ENCODE peak calls at places on chromosomes 13 and 19, in nine cellular contexts. U is heart right ventricle; S is esophagus squamous epithelium; X is GM23338; L is tibial nerve; Z is ascending aorta; R is IMR-90; O is WERI-Rb-1; K is effector memory CD4-positive, alpha-beta T cell. N is an unnamed sample.

GRCh38 chr19:17311455-17312248 is 2.3 kb downstream of the DDA1 start:
- DNase-seq in S (no peak), R (peak; percentile 79), X (no peak), K (no peak), U (no peak), O (no peak), L (no peak), Z (no peak), N (no peak)

GRCh38 chr13:54884645-54885044 is 1856.0 kb downstream of the OLFM4 start:
- DNase-seq in L (no peak), R (no peak), X (no peak), K (no peak), O (no peak), Z (no peak), U (no peak), S (no peak), N (no peak)

GRCh38 chr19:43809762-43810696 is 7.8 kb upstream of the LYPD5 start:
- DNase-seq in U (no peak), R (peak; percentile 74), K (no peak), O (no peak), L (no peak), X (peak; percentile 81), Z (no peak), S (no peak), N (no peak)

GRCh38 chr13:110106726-110107125 is 200.2 kb downstream of the COL4A1 start:
- DNase-seq in O (no peak), L (peak; percentile 2), U (peak; percentile 57), S (no peak), Z (no peak), R (no peak), K (no peak), X (no peak), N (no peak)

GRCh38 chr19:15432018-15432494 is 13.3 kb upstream of the AKAP8L start:
- DNase-seq in O (no peak), S (no peak), U (no peak), L (no peak), K (no peak), Z (no peak), X (peak; percentile 41), R (no peak), N (no peak)

GRCh38 chr13:57123660-57124059 is 17.1 kb upstream of the PRR20A start:
- DNase-seq in S (no peak), K (no peak), R (no peak), L (peak; percentile 7), U (peak; percentile 73), O (no peak), Z (peak; percentile 81), X (no peak), N (no peak)

GRCh38 chr19:15199652-15200574 is 882 bp downstream of the NOTCH3 start:
- DNase-seq in K (no peak), L (no peak), U (no peak), Z (no peak), S (no peak), X (peak; percentile 91), O (peak; percentile 47), R (peak; percentile 16), N (no peak)

GRCh38 chr19:12786149-12786870 is 5.0 kb upstream of the JUNB start:
- DNase-seq in U (peak; percentile 72), O (no peak), S (peak; percentile 50), X (no peak), Z (peak; percentile 89), K (no peak), L (no peak), R (no peak), N (peak; percentile 97)

GRCh38 chr19:38915329-38916321 is 3.6 kb upstream of the CCER2 start:
- DNase-seq in S (no peak), K (no peak), U (no peak), Z (no peak), X (no peak), L (no peak), O (no peak), R (no peak), N (no peak)

GRCh38 chr19:47195462-47195861 is 35.5 kb downstream of the BBC3 start:
- DNase-seq in Z (no peak), L (no peak), U (no peak), S (no peak), O (no peak), R (no peak), X (no peak), K (no peak), N (no peak)

GRCh38 chr13:64817721-64818120 is 2412.4 kb downstream of the PCDH9 start:
- DNase-seq in R (peak; percentile 36), Z (no peak), K (no peak), U (no peak), S (no peak), X (no peak), O (no peak), L (no peak), N (no peak)

GRCh38 chr19:15292847-15293582 is 39.3 kb downstream of the BRD4 start:
- DNase-seq in K (no peak), L (no peak), Z (no peak), R (no peak), O (no peak), U (peak; percentile 35), X (no peak), S (no peak), N (no peak)

GRCh38 chr19:6811906-6812305 is 39.4 kb downstream of the VAV1 start:
- DNase-seq in Z (no peak), S (no peak), R (peak; percentile 39), K (no peak), U (no peak), O (peak; percentile 19), L (no peak), X (peak; percentile 66), N (no peak)

GRCh38 chr19:17292301-17293074 is 10.7 kb downstream of the ABHD8 start:
- DNase-seq in O (peak; percentile 48), R (peak; percentile 82), X (peak; percentile 93), L (peak; percentile 75), K (peak; percentile 59), Z (peak; percentile 86), S (no peak), U (peak; percentile 73), N (peak; percentile 81)

GRCh38 chr13:70178346-70178745 is 70.1 kb upstream of the KLHL1 start:
- DNase-seq in O (no peak), R (no peak), L (no peak), K (no peak), S (no peak), Z (no peak), U (no peak), X (no peak), N (no peak)

GRCh38 chr13:70188567-70188966 is 80.3 kb upstream of the KLHL1 start:
- DNase-seq in R (no peak), S (no peak), O (no peak), X (no peak), K (no peak), L (no peak), Z (no peak), U (no peak), N (no peak)

GRCh38 chr13:70183041-70183440 is 74.8 kb upstream of the KLHL1 start:
- DNase-seq in R (no peak), Z (no peak), O (no peak), X (no peak), U (no peak), S (no peak), K (no peak), L (no peak), N (no peak)
- H3K27ac ChIP-seq in R (no peak overlapping the region), Z (no peak overlapping the region), O (no peak overlapping the region), X (no peak overlapping the region), U (no peak overlapping the region), S (no peak overlapping the region), K (no peak overlapping the region), L (no peak overlapping the region), N (no peak overlapping the region)

GRCh38 chr19:35731779-35732405 is 10.4 kb downstream of the IGFLR1 start:
- DNase-seq in O (no peak), X (no peak), K (no peak), L (no peak), S (no peak), R (no peak), Z (no peak), U (no peak), N (no peak)

GRCh38 chr19:35731353-35731752 is 10.9 kb downstream of the IGFLR1 start:
- DNase-seq in Z (no peak), L (no peak), R (no peak), O (no peak), X (no peak), K (no peak), U (no peak), S (no peak), N (no peak)

GRCh38 chr19:35729021-35729420 is 11.2 kb downstream of the KMT2B start:
- DNase-seq in K (no peak), L (no peak), O (no peak), X (no peak), Z (no peak), U (no peak), R (no peak), S (no peak), N (peak; percentile 61)

GRCh38 chr19:35729763-35730162 is 12.0 kb downstream of the KMT2B start:
- DNase-seq in U (no peak), O (no peak), Z (no peak), X (no peak), R (no peak), L (no peak), K (no peak), S (no peak), N (no peak)

DNA sequence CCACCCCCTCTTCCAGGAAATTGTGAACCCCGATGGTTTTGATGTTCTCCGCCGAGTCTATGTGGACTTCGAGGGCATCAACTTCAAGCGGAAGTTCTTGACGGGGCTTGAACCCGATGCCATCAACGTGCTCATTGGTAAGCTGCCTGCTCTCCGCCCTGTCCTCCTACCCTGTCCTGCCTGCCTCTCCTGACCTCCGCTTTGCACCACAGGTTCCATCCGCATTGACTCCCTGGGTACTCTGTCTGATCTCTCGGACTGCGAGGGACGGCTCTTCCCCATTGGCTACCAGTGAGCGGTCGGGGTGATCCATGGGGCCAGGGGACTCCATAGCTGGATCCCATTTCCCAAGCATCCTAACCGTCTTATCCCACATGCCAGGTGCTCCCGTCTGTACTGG is 11.9 kb downstream of the IGFLR1 start:
- DNase-seq in U (no peak), X (no peak), O (no peak), R (no peak), L (no peak), S (no peak), K (no peak), Z (no peak), N (no peak)
- H3K36me3 ChIP-seq in U (peaks cover 35% of the 10 kb centered on the region), X (peaks cover 16% of the 10 kb centered on the region), O (peaks cover 89% of the 10 kb centered on the region), R (peaks cover 93% of the 10 kb centered on the region), L (peaks cover 5% of the 10 kb centered on the region), S (peaks cover 82% of the 10 kb centered on the region), K (peaks cover 90% of the 10 kb centered on the region), Z (peaks cover 96% of the 10 kb centered on the region), N (peaks cover 89% of the 10 kb centered on the region)

DNA sequence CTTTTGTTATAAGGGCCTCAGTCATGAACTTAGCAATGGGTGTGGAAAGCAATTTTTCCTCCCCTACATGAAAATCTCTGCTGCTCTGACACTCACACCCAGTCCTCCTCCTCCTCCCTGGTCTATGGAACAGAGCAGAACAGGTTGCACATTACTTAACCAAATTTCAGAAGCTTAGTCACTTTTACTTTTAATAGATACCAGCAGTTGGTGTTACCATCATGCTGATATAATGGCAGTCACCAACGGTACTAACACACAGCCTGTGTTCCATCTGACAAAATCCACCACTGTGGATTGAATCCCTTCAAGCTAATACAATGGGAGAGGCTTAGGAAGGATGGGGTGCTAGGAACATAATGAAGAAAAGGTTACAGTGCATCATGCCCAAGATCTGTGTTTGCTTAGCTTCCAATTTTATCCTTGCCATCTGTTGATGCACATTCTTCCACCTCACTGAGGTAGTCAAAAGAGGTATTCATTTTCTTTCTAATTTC is 9.8 kb downstream of the TPT1 start:
- DNase-seq in O (no peak), Z (no peak), U (no peak), S (no peak), R (no peak), L (no peak), X (no peak), K (no peak), N (no peak)
- H3K27ac ChIP-seq in O (no peak overlapping the region), Z (peak overlapping the region; percentile 86), U (no peak overlapping the region), S (peak overlapping the region; percentile 1), R (no peak overlapping the region), L (no peak overlapping the region), X (no peak overlapping the region), K (no peak overlapping the region), N (no peak overlapping the region)

GRCh38 chr19:50002386-50002960 is 22.7 kb downstream of the VRK3 start:
- DNase-seq in U (no peak), R (no peak), O (no peak), L (no peak), S (no peak), Z (no peak), X (no peak), K (no peak), N (no peak)
- H3K36me3 ChIP-seq in U (peaks cover 4% of the 10 kb centered on the region), R (peaks cover 67% of the 10 kb centered on the region), O (peaks cover 49% of the 10 kb centered on the region), L (no peaks in the 10 kb centered on the region), S (peaks cover 41% of the 10 kb centered on the region), Z (peaks cover 55% of the 10 kb centered on the region), X (no peaks in the 10 kb centered on the region), K (peaks cover 80% of the 10 kb centered on the region), N (peaks cover 92% of the 10 kb centered on the region)

N was measured in upper lobe of right lung.